ENCODE peak calls at places on chromosomes 2 and 18, in ten cellular contexts. One of them, this sample, is unnamed.

GRCh38 chr18:63444567-63444966 is 22.3 kb upstream of the VPS4B start:
- DNase-seq in mammary epithelial cell: peak; percentile 96
- DNase-seq in psoas muscle: no peak
- DNase-seq in stomach: no peak
- DNase-seq in astrocyte: no peak
- DNase-seq in CD8-positive, alpha-beta T cell: no peak
- DNase-seq in CD4-positive, alpha-beta T cell: no peak
- DNase-seq in esophagus squamous epithelium: no peak
- DNase-seq in left ventricle myocardium inferior: no peak
- DNase-seq in cardiac muscle cell: no peak
- DNase-seq in this sample: peak; percentile 79

GRCh38 chr18:37403100-37403781 is 162.4 kb downstream of the CELF4 start:
- DNase-seq in cardiac muscle cell: peak; percentile 77
- DNase-seq in astrocyte: peak; percentile 87
- DNase-seq in left ventricle myocardium inferior: peak; percentile 46
- DNase-seq in CD8-positive, alpha-beta T cell: no peak
- DNase-seq in mammary epithelial cell: peak; percentile 68
- DNase-seq in esophagus squamous epithelium: no peak
- DNase-seq in psoas muscle: peak; percentile 68
- DNase-seq in CD4-positive, alpha-beta T cell: no peak
- DNase-seq in stomach: no peak
- DNase-seq in this sample: peak; percentile 89

GRCh38 chr2:234745347-234745746 is 206.5 kb upstream of the SH3BP4 start:
- DNase-seq in cardiac muscle cell: no peak
- DNase-seq in CD4-positive, alpha-beta T cell: no peak
- DNase-seq in esophagus squamous epithelium: no peak
- DNase-seq in stomach: no peak
- DNase-seq in psoas muscle: no peak
- DNase-seq in mammary epithelial cell: no peak
- DNase-seq in CD8-positive, alpha-beta T cell: no peak
- DNase-seq in astrocyte: no peak
- DNase-seq in left ventricle myocardium inferior: no peak
- DNase-seq in this sample: no peak

GRCh38 chr18:65725421-65726050 is 25.3 kb upstream of the CDH7 start:
- DNase-seq in psoas muscle: no peak
- DNase-seq in left ventricle myocardium inferior: no peak
- DNase-seq in CD4-positive, alpha-beta T cell: no peak
- DNase-seq in stomach: no peak
- DNase-seq in astrocyte: no peak
- DNase-seq in esophagus squamous epithelium: no peak
- DNase-seq in cardiac muscle cell: peak; percentile 52
- DNase-seq in mammary epithelial cell: no peak
- DNase-seq in CD8-positive, alpha-beta T cell: no peak
- DNase-seq in this sample: no peak

GRCh38 chr2:2825516-2826208 is 494.6 kb upstream of the MYT1L start:
- DNase-seq in esophagus squamous epithelium: no peak
- DNase-seq in CD8-positive, alpha-beta T cell: no peak
- DNase-seq in astrocyte: no peak
- DNase-seq in left ventricle myocardium inferior: no peak
- DNase-seq in cardiac muscle cell: no peak
- DNase-seq in stomach: peak; percentile 22
- DNase-seq in mammary epithelial cell: no peak
- DNase-seq in CD4-positive, alpha-beta T cell: no peak
- DNase-seq in psoas muscle: no peak
- DNase-seq in this sample: no peak

GRCh38 chr2:236089271-236090026 is 78.7 kb downstream of the GBX2 start:
- DNase-seq in stomach: no peak
- DNase-seq in left ventricle myocardium inferior: no peak
- DNase-seq in astrocyte: no peak
- DNase-seq in mammary epithelial cell: no peak
- DNase-seq in CD8-positive, alpha-beta T cell: no peak
- DNase-seq in psoas muscle: no peak
- DNase-seq in esophagus squamous epithelium: no peak
- DNase-seq in cardiac muscle cell: no peak
- DNase-seq in CD4-positive, alpha-beta T cell: no peak
- DNase-seq in this sample: no peak

GRCh38 chr2:12923907-12924610 is 207.3 kb downstream of the TRIB2 start:
- DNase-seq in CD4-positive, alpha-beta T cell: no peak
- DNase-seq in stomach: no peak
- DNase-seq in astrocyte: peak; percentile 94
- DNase-seq in cardiac muscle cell: no peak
- DNase-seq in CD8-positive, alpha-beta T cell: no peak
- DNase-seq in psoas muscle: no peak
- DNase-seq in mammary epithelial cell: no peak
- DNase-seq in esophagus squamous epithelium: no peak
- DNase-seq in left ventricle myocardium inferior: no peak
- DNase-seq in this sample: no peak

GRCh38 chr2:200619275-200619674 is 33.5 kb downstream of the AOX1 start:
- DNase-seq in cardiac muscle cell: no peak
- DNase-seq in astrocyte: peak; percentile 27
- DNase-seq in CD8-positive, alpha-beta T cell: no peak
- DNase-seq in left ventricle myocardium inferior: no peak
- DNase-seq in stomach: no peak
- DNase-seq in mammary epithelial cell: no peak
- DNase-seq in esophagus squamous epithelium: no peak
- DNase-seq in CD4-positive, alpha-beta T cell: no peak
- DNase-seq in psoas muscle: no peak
- DNase-seq in this sample: no peak

GRCh38 chr2:8374782-8375181 is 307.1 kb upstream of the ID2 start:
- DNase-seq in esophagus squamous epithelium: no peak
- DNase-seq in cardiac muscle cell: no peak
- DNase-seq in CD8-positive, alpha-beta T cell: no peak
- DNase-seq in astrocyte: no peak
- DNase-seq in left ventricle myocardium inferior: no peak
- DNase-seq in psoas muscle: no peak
- DNase-seq in mammary epithelial cell: no peak
- DNase-seq in CD4-positive, alpha-beta T cell: no peak
- DNase-seq in stomach: no peak
- DNase-seq in this sample: no peak

GRCh38 chr2:173571021-173571821 is 216.5 kb downstream of the CDCA7 start:
- DNase-seq in CD8-positive, alpha-beta T cell: no peak
- DNase-seq in stomach: no peak
- DNase-seq in cardiac muscle cell: peak; percentile 52
- DNase-seq in mammary epithelial cell: peak; percentile 30
- DNase-seq in psoas muscle: no peak
- DNase-seq in esophagus squamous epithelium: no peak
- DNase-seq in left ventricle myocardium inferior: no peak
- DNase-seq in CD4-positive, alpha-beta T cell: no peak
- DNase-seq in astrocyte: no peak
- DNase-seq in this sample: peak; percentile 40

GRCh38 chr2:172046866-172047265 is 38.4 kb upstream of the DLX1 start:
- DNase-seq in esophagus squamous epithelium: no peak
- DNase-seq in astrocyte: no peak
- DNase-seq in CD4-positive, alpha-beta T cell: no peak
- DNase-seq in cardiac muscle cell: no peak
- DNase-seq in psoas muscle: no peak
- DNase-seq in CD8-positive, alpha-beta T cell: no peak
- DNase-seq in stomach: no peak
- DNase-seq in mammary epithelial cell: no peak
- DNase-seq in left ventricle myocardium inferior: no peak
- DNase-seq in this sample: no peak

GRCh38 chr2:62277688-62278087 is 81.8 kb downstream of the B3GNT2 start:
- DNase-seq in left ventricle myocardium inferior: no peak
- DNase-seq in CD8-positive, alpha-beta T cell: no peak
- DNase-seq in cardiac muscle cell: no peak
- DNase-seq in mammary epithelial cell: no peak
- DNase-seq in psoas muscle: no peak
- DNase-seq in esophagus squamous epithelium: no peak
- DNase-seq in astrocyte: no peak
- DNase-seq in CD4-positive, alpha-beta T cell: no peak
- DNase-seq in stomach: no peak
- DNase-seq in this sample: no peak

GRCh38 chr2:62283147-62283546 is 87.2 kb downstream of the B3GNT2 start:
- DNase-seq in left ventricle myocardium inferior: no peak
- DNase-seq in psoas muscle: no peak
- DNase-seq in cardiac muscle cell: no peak
- DNase-seq in astrocyte: no peak
- DNase-seq in stomach: no peak
- DNase-seq in CD8-positive, alpha-beta T cell: no peak
- DNase-seq in esophagus squamous epithelium: no peak
- DNase-seq in mammary epithelial cell: no peak
- DNase-seq in CD4-positive, alpha-beta T cell: no peak
- DNase-seq in this sample: no peak

GRCh38 chr2:62284471-62284870 is 88.6 kb downstream of the B3GNT2 start:
- DNase-seq in mammary epithelial cell: no peak
- DNase-seq in esophagus squamous epithelium: no peak
- DNase-seq in cardiac muscle cell: no peak
- DNase-seq in psoas muscle: no peak
- DNase-seq in left ventricle myocardium inferior: no peak
- DNase-seq in CD4-positive, alpha-beta T cell: no peak
- DNase-seq in stomach: no peak
- DNase-seq in CD8-positive, alpha-beta T cell: no peak
- DNase-seq in astrocyte: no peak
- DNase-seq in this sample: no peak

GRCh38 chr2:62284980-62285379 is 89.1 kb downstream of the B3GNT2 start:
- DNase-seq in left ventricle myocardium inferior: no peak
- DNase-seq in esophagus squamous epithelium: no peak
- DNase-seq in mammary epithelial cell: no peak
- DNase-seq in stomach: no peak
- DNase-seq in psoas muscle: no peak
- DNase-seq in CD4-positive, alpha-beta T cell: no peak
- DNase-seq in cardiac muscle cell: no peak
- DNase-seq in CD8-positive, alpha-beta T cell: no peak
- DNase-seq in astrocyte: no peak
- DNase-seq in this sample: no peak

GRCh38 chr2:62281661-62282060 is 85.7 kb downstream of the B3GNT2 start:
- DNase-seq in astrocyte: no peak
- DNase-seq in stomach: no peak
- DNase-seq in left ventricle myocardium inferior: no peak
- DNase-seq in CD4-positive, alpha-beta T cell: no peak
- DNase-seq in cardiac muscle cell: no peak
- DNase-seq in CD8-positive, alpha-beta T cell: no peak
- DNase-seq in psoas muscle: no peak
- DNase-seq in mammary epithelial cell: no peak
- DNase-seq in esophagus squamous epithelium: no peak
- DNase-seq in this sample: peak; percentile 21
- H3K9me3 ChIP-seq in astrocyte: peaks cover 20% of the 10 kb centered on the region
- H3K9me3 ChIP-seq in stomach: peaks cover 22% of the 10 kb centered on the region
- H3K9me3 ChIP-seq in left ventricle myocardium inferior: peaks cover 41% of the 10 kb centered on the region
- H3K9me3 ChIP-seq in CD4-positive, alpha-beta T cell: peaks cover 25% of the 10 kb centered on the region
- H3K9me3 ChIP-seq in cardiac muscle cell: no peaks in the 10 kb centered on the region
- H3K9me3 ChIP-seq in CD8-positive, alpha-beta T cell: peaks cover 8% of the 10 kb centered on the region
- H3K9me3 ChIP-seq in psoas muscle: peaks cover 7% of the 10 kb centered on the region
- H3K9me3 ChIP-seq in mammary epithelial cell: peaks cover 10% of the 10 kb centered on the region
- H3K9me3 ChIP-seq in esophagus squamous epithelium: peaks cover 29% of the 10 kb centered on the region
- H3K9me3 ChIP-seq in this sample: peaks cover 27% of the 10 kb centered on the region

GRCh38 chr18:32877371-32877770 is 104.5 kb upstream of the KLHL14 start:
- DNase-seq in cardiac muscle cell: no peak
- DNase-seq in astrocyte: no peak
- DNase-seq in mammary epithelial cell: no peak
- DNase-seq in CD8-positive, alpha-beta T cell: no peak
- DNase-seq in stomach: no peak
- DNase-seq in psoas muscle: no peak
- DNase-seq in esophagus squamous epithelium: no peak
- DNase-seq in CD4-positive, alpha-beta T cell: no peak
- DNase-seq in left ventricle myocardium inferior: no peak
- DNase-seq in this sample: no peak

GRCh38 chr18:32875625-32876024 is 102.8 kb upstream of the KLHL14 start:
- DNase-seq in cardiac muscle cell: no peak
- DNase-seq in stomach: no peak
- DNase-seq in psoas muscle: no peak
- DNase-seq in astrocyte: no peak
- DNase-seq in CD8-positive, alpha-beta T cell: no peak
- DNase-seq in left ventricle myocardium inferior: no peak
- DNase-seq in CD4-positive, alpha-beta T cell: no peak
- DNase-seq in esophagus squamous epithelium: no peak
- DNase-seq in mammary epithelial cell: no peak
- DNase-seq in this sample: no peak

GRCh38 chr18:32884543-32884942 is 111.7 kb upstream of the KLHL14 start:
- DNase-seq in psoas muscle: no peak
- DNase-seq in CD8-positive, alpha-beta T cell: no peak
- DNase-seq in mammary epithelial cell: no peak
- DNase-seq in stomach: no peak
- DNase-seq in esophagus squamous epithelium: no peak
- DNase-seq in CD4-positive, alpha-beta T cell: no peak
- DNase-seq in cardiac muscle cell: no peak
- DNase-seq in left ventricle myocardium inferior: no peak
- DNase-seq in astrocyte: no peak
- DNase-seq in this sample: no peak

GRCh38 chr18:32881009-32881408 is 108.2 kb upstream of the KLHL14 start:
- DNase-seq in CD8-positive, alpha-beta T cell: no peak
- DNase-seq in cardiac muscle cell: no peak
- DNase-seq in left ventricle myocardium inferior: no peak
- DNase-seq in mammary epithelial cell: no peak
- DNase-seq in esophagus squamous epithelium: no peak
- DNase-seq in CD4-positive, alpha-beta T cell: no peak
- DNase-seq in psoas muscle: no peak
- DNase-seq in stomach: no peak
- DNase-seq in astrocyte: no peak
- DNase-seq in this sample: no peak

DNA sequence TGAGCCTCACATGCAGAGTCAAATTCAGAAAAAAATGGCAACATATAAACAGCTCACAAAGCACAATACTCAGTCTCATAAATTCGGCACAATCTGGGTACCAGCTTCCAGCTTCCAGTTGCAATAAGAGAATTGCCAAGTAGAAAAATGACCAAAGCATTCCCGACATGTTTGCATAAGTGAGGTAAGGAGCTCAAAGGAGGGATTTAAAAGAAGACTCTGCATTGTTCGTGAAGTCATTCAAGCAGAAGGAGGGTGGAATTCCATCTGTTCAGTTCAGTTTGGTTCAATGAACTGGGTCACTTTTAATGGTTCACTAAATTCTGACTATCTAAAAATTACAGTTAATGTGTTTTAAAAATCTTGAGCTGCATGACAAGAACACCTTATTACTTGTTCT is 106.7 kb upstream of the KLHL14 start:
- DNase-seq in astrocyte: peak; percentile 89
- DNase-seq in stomach: no peak
- DNase-seq in esophagus squamous epithelium: no peak
- DNase-seq in psoas muscle: no peak
- DNase-seq in CD4-positive, alpha-beta T cell: no peak
- DNase-seq in CD8-positive, alpha-beta T cell: no peak
- DNase-seq in left ventricle myocardium inferior: no peak
- DNase-seq in cardiac muscle cell: no peak
- DNase-seq in mammary epithelial cell: no peak
- DNase-seq in this sample: no peak
- H3K9me3 ChIP-seq in astrocyte: no peaks in the 10 kb centered on the region
- H3K9me3 ChIP-seq in stomach: no peaks in the 10 kb centered on the region
- H3K9me3 ChIP-seq in esophagus squamous epithelium: no peaks in the 10 kb centered on the region
- H3K9me3 ChIP-seq in psoas muscle: no peaks in the 10 kb centered on the region
- H3K9me3 ChIP-seq in CD4-positive, alpha-beta T cell: no peaks in the 10 kb centered on the region
- H3K9me3 ChIP-seq in CD8-positive, alpha-beta T cell: no peaks in the 10 kb centered on the region
- H3K9me3 ChIP-seq in left ventricle myocardium inferior: no peaks in the 10 kb centered on the region
- H3K9me3 ChIP-seq in cardiac muscle cell: no peaks in the 10 kb centered on the region
- H3K9me3 ChIP-seq in mammary epithelial cell: no peaks in the 10 kb centered on the region
- H3K9me3 ChIP-seq in this sample: no peaks in the 10 kb centered on the region

GRCh38 chr18:68354176-68354575 is 360.7 kb downstream of the TMX3 start:
- DNase-seq in left ventricle myocardium inferior: no peak
- DNase-seq in CD8-positive, alpha-beta T cell: no peak
- DNase-seq in esophagus squamous epithelium: no peak
- DNase-seq in cardiac muscle cell: no peak
- DNase-seq in CD4-positive, alpha-beta T cell: no peak
- DNase-seq in astrocyte: no peak
- DNase-seq in psoas muscle: no peak
- DNase-seq in stomach: no peak
- DNase-seq in mammary epithelial cell: no peak
- DNase-seq in this sample: peak; percentile 3
- H3K9me3 ChIP-seq in left ventricle myocardium inferior: peaks cover 66% of the 10 kb centered on the region
- H3K9me3 ChIP-seq in CD8-positive, alpha-beta T cell: no peaks in the 10 kb centered on the region
- H3K9me3 ChIP-seq in esophagus squamous epithelium: no peaks in the 10 kb centered on the region
- H3K9me3 ChIP-seq in cardiac muscle cell: no peaks in the 10 kb centered on the region
- H3K9me3 ChIP-seq in CD4-positive, alpha-beta T cell: no peaks in the 10 kb centered on the region
- H3K9me3 ChIP-seq in astrocyte: no peaks in the 10 kb centered on the region
- H3K9me3 ChIP-seq in psoas muscle: no peaks in the 10 kb centered on the region
- H3K9me3 ChIP-seq in stomach: peaks cover 28% of the 10 kb centered on the region
- H3K9me3 ChIP-seq in mammary epithelial cell: no peaks in the 10 kb centered on the region
- H3K9me3 ChIP-seq in this sample: peaks cover 30% of the 10 kb centered on the region

GRCh38 chr18:72316497-72316896 is 227.6 kb downstream of the CBLN2 start:
- DNase-seq in left ventricle myocardium inferior: no peak
- DNase-seq in cardiac muscle cell: no peak
- DNase-seq in mammary epithelial cell: no peak
- DNase-seq in esophagus squamous epithelium: no peak
- DNase-seq in stomach: no peak
- DNase-seq in astrocyte: no peak
- DNase-seq in CD4-positive, alpha-beta T cell: no peak
- DNase-seq in psoas muscle: no peak
- DNase-seq in CD8-positive, alpha-beta T cell: no peak
- DNase-seq in this sample: no peak
- H3K9me3 ChIP-seq in left ventricle myocardium inferior: peaks cover 5% of the 10 kb centered on the region
- H3K9me3 ChIP-seq in cardiac muscle cell: no peaks in the 10 kb centered on the region
- H3K9me3 ChIP-seq in mammary epithelial cell: peaks cover 13% of the 10 kb centered on the region
- H3K9me3 ChIP-seq in esophagus squamous epithelium: peaks cover 4% of the 10 kb centered on the region
- H3K9me3 ChIP-seq in stomach: no peaks in the 10 kb centered on the region
- H3K9me3 ChIP-seq in astrocyte: no peaks in the 10 kb centered on the region
- H3K9me3 ChIP-seq in CD4-positive, alpha-beta T cell: no peaks in the 10 kb centered on the region
- H3K9me3 ChIP-seq in psoas muscle: no peaks in the 10 kb centered on the region
- H3K9me3 ChIP-seq in CD8-positive, alpha-beta T cell: no peaks in the 10 kb centered on the region
- H3K9me3 ChIP-seq in this sample: peaks cover 4% of the 10 kb centered on the region

This sample was measured in adipocyte.